ENCODE peak calls at places on chromosomes 2 and 18, in four cellular contexts. H, R, D and Q are unnamed samples.

GRCh38 chr2:33250417-33251029 is 225.9 kb upstream of the RASGRP3 start:
- DNase-seq in H (no peak), R (no peak), D (no peak), Q (no peak)

GRCh38 chr2:74441690-74442482 is at the start of gene RTKN:
- DNase-seq in H (no peak), R (peak; percentile 96), D (no peak), Q (peak; percentile 49)

GRCh38 chr2:95270541-95271081 is 3.6 kb upstream of the PROM2 start:
- DNase-seq in H (no peak), R (no peak), D (no peak), Q (no peak)

GRCh38 chr2:200239216-200239615 is 67.3 kb upstream of the SPATS2L start:
- DNase-seq in H (no peak), R (no peak), D (no peak), Q (peak; percentile 16)

GRCh38 chr2:182767578-182767977 is 51.5 kb downstream of the DNAJC10 start:
- DNase-seq in H (no peak), R (peak; percentile 47), D (no peak), Q (peak; percentile 29)

GRCh38 chr2:161045726-161046125 is 114.5 kb upstream of the TANK start:
- DNase-seq in H (no peak), R (no peak), D (no peak), Q (no peak)

GRCh38 chr2:28570431-28570830 is 74.6 kb downstream of the PLB1 start:
- DNase-seq in H (no peak), R (no peak), D (no peak), Q (no peak)

GRCh38 chr2:120703330-120703994 is 32.2 kb upstream of the GLI2 start:
- DNase-seq in H (no peak), R (no peak), D (no peak), Q (no peak)

GRCh38 chr2:25197336-25198208 is 29.2 kb upstream of the POMC start:
- DNase-seq in H (no peak), R (no peak), D (no peak), Q (no peak)

GRCh38 chr18:13813271-13813849 is 10.6 kb upstream of the MC5R start:
- DNase-seq in H (peak; percentile 71), R (peak; percentile 54), D (no peak), Q (peak; percentile 61)

GRCh38 chr2:10481666-10482157 is 33.6 kb upstream of the ODC1 start:
- DNase-seq in H (no peak), R (no peak), D (no peak), Q (no peak)

GRCh38 chr2:136117391-136117841 is 533 bp downstream of the CXCR4 start:
- DNase-seq in H (peak; percentile 28), R (no peak), D (no peak), Q (peak; percentile 33)

GRCh38 chr18:10736984-10737383 is 211.2 kb downstream of the NAPG start:
- DNase-seq in H (no peak), R (no peak), D (no peak), Q (no peak)

GRCh38 chr18:36503477-36503876 is 206.0 kb downstream of the FHOD3 start:
- DNase-seq in H (no peak), R (no peak), D (no peak), Q (no peak)

GRCh38 chr18:13266208-13267100 is 47.9 kb downstream of the LDLRAD4 start:
- DNase-seq in H (no peak), R (no peak), D (no peak), Q (no peak)

GRCh38 chr18:42028232-42028832 is 73.3 kb downstream of the PIK3C3 start:
- DNase-seq in H (peak; percentile 32), R (peak; percentile 12), D (no peak), Q (peak; percentile 21)

GRCh38 chr2:10877691-10878111 is 34.0 kb upstream of the KCNF1 start:
- DNase-seq in H (no peak), R (no peak), D (no peak), Q (no peak)

GRCh38 chr2:25977768-25978167 is 4.5 kb downstream of the KIF3C start:
- DNase-seq in H (no peak), R (peak; percentile 53), D (no peak), Q (no peak)

GRCh38 chr2:48496867-48497266 is 33.1 kb upstream of the STON1 start:
- DNase-seq in H (no peak), R (no peak), D (no peak), Q (no peak)

GRCh38 chr2:148259674-148260073 is 238.8 kb downstream of the MBD5 start:
- DNase-seq in H (peak; percentile 15), R (no peak), D (no peak), Q (no peak)

GRCh38 chr2:69521747-69522146 is 84.5 kb upstream of the NFU1 start:
- DNase-seq in H (no peak), R (no peak), D (no peak), Q (no peak)
- TF ChIP-seq FOXM1 in H (no peak), R (no peak), D (no peak), Q (no peak)

GRCh38 chr2:37623971-37624897 is 47.2 kb downstream of the CDC42EP3 start:
- DNase-seq in H (no peak), R (no peak), D (peak; percentile 93), Q (no peak)
- TF ChIP-seq FOXK2 in H (no peak), R (no peak), D (no peak), Q (no peak)

GRCh38 chr2:202261531-202261930 is 4.0 kb upstream of the NOP58 start:
- DNase-seq in H (no peak), R (no peak), D (no peak), Q (no peak)
- TF ChIP-seq FOXM1 in H (no peak), R (no peak), D (no peak), Q (no peak)

DNA sequence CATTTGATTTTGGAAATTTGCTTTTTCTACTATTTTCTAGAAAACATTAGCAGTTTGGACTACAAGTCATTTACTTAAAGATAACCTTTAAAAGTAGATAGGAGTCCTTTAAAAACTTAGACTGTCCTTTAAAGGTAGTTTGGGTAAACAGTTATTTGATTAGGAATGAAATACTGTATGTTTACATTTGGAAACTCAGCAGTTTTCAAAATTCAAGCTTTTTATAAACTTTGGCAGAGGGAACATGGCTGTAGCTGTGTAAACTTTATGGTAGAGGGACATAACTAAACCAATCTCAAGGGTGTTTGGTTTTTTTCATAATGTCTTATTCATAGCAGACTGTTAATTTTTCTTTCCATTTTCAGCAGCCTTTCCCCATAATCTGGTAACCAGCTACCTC is 90.7 kb downstream of the SMCHD1 start:
- DNase-seq in H (no peak), R (no peak), D (no peak), Q (no peak)
- TF ChIP-seq FOXK2 in H (no peak), R (no peak), D (no peak), Q (no peak)

DNA sequence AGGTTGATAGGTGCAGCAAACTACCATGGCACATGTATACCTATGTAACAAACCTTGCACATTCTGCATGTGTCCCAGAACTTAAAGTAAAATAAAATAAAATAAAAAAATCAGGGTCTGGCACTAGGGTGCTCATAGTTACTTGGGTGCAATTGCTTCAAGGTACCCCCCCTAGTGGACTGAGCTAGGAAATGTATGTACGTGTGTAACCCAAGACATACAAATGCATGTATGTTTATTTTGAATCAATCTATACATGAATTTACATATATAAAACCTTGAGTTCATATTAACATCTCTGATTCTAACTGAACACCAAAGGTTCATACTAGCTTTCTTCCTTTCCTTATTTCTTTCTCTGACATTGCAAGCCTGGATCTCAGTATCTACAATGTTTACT is 51.5 kb downstream of the USP37 start:
- DNase-seq in H (peak; percentile 32), R (peak; percentile 36), D (no peak), Q (peak; percentile 11)
- TF ChIP-seq FOXM1 in H (no peak), R (no peak), D (no peak), Q (no peak)

GRCh38 chr18:44974174-44974573 is 293.5 kb downstream of the SETBP1 start:
- DNase-seq in H (no peak), R (no peak), D (no peak), Q (no peak)
- TF ChIP-seq FOXK2 in H (no peak), R (no peak), D (no peak), Q (no peak)

GRCh38 chr18:77096031-77096371 is 36.6 kb downstream of the MBP start:
- DNase-seq in H (no peak), R (no peak), D (no peak), Q (no peak)

GRCh38 chr18:77096936-77097886 is 35.4 kb downstream of the MBP start:
- DNase-seq in H (no peak), R (no peak), D (no peak), Q (no peak)

GRCh38 chr18:77098554-77099174 is 33.9 kb downstream of the MBP start:
- DNase-seq in H (no peak), R (no peak), D (no peak), Q (no peak)

GRCh38 chr18:77099501-77100370 is 32.8 kb downstream of the MBP start:
- DNase-seq in H (no peak), R (no peak), D (no peak), Q (no peak)

DNA sequence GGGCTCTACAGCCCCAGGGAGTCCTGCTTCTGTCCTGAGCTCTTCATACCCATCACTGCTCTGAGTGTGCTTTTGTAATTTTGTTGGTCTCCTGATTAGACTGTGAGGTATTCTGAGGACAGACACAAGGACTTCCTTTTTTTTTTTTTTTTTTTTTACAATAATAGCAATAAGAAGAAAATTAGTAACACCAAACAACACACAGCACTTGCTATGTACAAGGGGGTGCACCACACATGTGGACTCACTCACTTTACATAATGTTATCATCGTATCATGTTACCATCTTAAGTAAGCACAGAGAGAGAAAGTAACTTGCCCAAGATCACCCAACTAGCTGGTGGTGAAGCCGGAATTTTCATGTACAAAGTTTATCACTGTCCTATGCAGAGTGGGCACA is 34.5 kb downstream of the MBP start:
- DNase-seq in H (no peak), R (no peak), D (no peak), Q (no peak)
- TF ChIP-seq FOXM1 in H (no peak), R (no peak), D (no peak), Q (no peak)

GRCh38 chr2:191691016-191691725 is 13.2 kb downstream of the NABP1 start:
- DNase-seq in H (peak; percentile 51), R (peak; percentile 81), D (peak; percentile 59), Q (peak; percentile 67)
- TF ChIP-seq FOXK2 in H (no peak), R (no peak), D (no peak), Q (no peak)

DNA sequence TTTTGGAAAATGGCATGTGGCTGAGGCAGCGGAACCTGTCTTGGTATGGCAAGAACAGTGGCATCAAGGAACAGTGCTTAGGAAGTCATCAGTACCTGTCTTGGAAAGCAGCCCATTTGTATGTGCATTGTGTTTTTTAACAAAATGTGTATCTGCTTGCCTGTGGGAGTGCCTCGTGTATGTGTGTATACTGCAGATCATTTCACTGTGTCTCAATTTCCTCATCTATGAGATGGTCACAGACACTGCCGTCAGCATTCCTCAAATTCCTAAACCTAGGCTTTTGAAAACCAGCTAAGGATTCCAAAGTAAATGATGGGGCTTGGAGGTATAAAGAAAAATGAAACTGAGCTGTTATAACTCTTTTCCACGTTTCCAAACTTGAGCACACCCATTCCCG is 441.3 kb downstream of the RND3 start:
- DNase-seq in H (no peak), R (no peak), D (no peak), Q (no peak)
- TF ChIP-seq FOXM1 in H (no peak), R (no peak), D (no peak), Q (no peak)